ENCODE peak calls at places on chromosomes 4 and X, in seven cellular contexts. D, W, C, B, P, Z and V are unnamed samples.

GRCh38 chrX:40245411-40246140 is 147.8 kb upstream of the BCOR start:
- DNase-seq in W (no peak), B (no peak), Z (no peak), C (no peak), P (no peak), D (no peak), V (no peak)

GRCh38 chrX:48958635-48959094 is 1.3 kb upstream of the OTUD5 start:
- DNase-seq in D (no peak), C (peak), P (peak), B (peak), W (no peak), Z (peak), V (peak)

GRCh38 chr4:28010543-28011235 is 1150.0 kb downstream of the STIM2 start:
- DNase-seq in D (no peak), P (no peak), Z (no peak), B (no peak), C (no peak), W (no peak), V (no peak)

GRCh38 chr4:167623241-167623572 is 388.9 kb upstream of the SPOCK3 start:
- DNase-seq in Z (no peak), C (no peak), W (no peak), D (no peak), P (no peak), B (no peak), V (no peak)

GRCh38 chr4:69322055-69322454 is 41.8 kb downstream of the UGT2B28 start:
- DNase-seq in W (no peak), D (no peak), B (no peak), P (no peak), C (no peak), Z (no peak), V (no peak)

GRCh38 chrX:141989134-141989533 is 85.4 kb downstream of the MAGEC1 start:
- DNase-seq in W (no peak), D (no peak), P (no peak), C (no peak), B (no peak), Z (no peak), V (no peak)

GRCh38 chr4:40058854-40059253 is 2.2 kb downstream of the N4BP2 start:
- DNase-seq in W (no peak), P (no peak), B (no peak), C (no peak), D (no peak), Z (no peak), V (no peak)

GRCh38 chr4:21768349-21769310 is 179.9 kb downstream of the KCNIP4 start:
- DNase-seq in B (no peak), P (no peak), Z (no peak), D (no peak), C (no peak), W (no peak), V (peak)

GRCh38 chr4:153602758-153603157 is 81.3 kb upstream of the TLR2 start:
- DNase-seq in P (no peak), Z (no peak), C (no peak), B (no peak), D (no peak), W (no peak), V (no peak)

GRCh38 chr4:7820031-7820825 is 119.4 kb downstream of the AFAP1 start:
- DNase-seq in C (peak), B (peak), Z (no peak), P (no peak), W (no peak), D (no peak), V (no peak)

GRCh38 chrX:38304010-38304409 is 23.3 kb downstream of the RPGR start:
- DNase-seq in C (no peak), B (no peak), Z (no peak), W (no peak), P (no peak), D (no peak), V (no peak)

GRCh38 chrX:22526339-22526738 is 253.6 kb downstream of the CBLL2 start:
- DNase-seq in C (no peak), W (peak), Z (no peak), B (no peak), P (no peak), D (peak), V (no peak)

GRCh38 chrX:9148626-9149385 is 114.9 kb upstream of the FAM9B start:
- DNase-seq in Z (no peak), B (no peak), P (no peak), W (no peak), D (no peak), C (no peak), V (no peak)

GRCh38 chr4:10456270-10457254 is 664 bp downstream of the ZNF518B start:
- DNase-seq in Z (peak), B (peak), W (no peak), P (peak), D (peak), C (peak), V (peak)

GRCh38 chr4:31307026-31307425 is 586.9 kb downstream of the PCDH7 start:
- DNase-seq in B (no peak), C (no peak), P (no peak), W (no peak), Z (no peak), D (no peak), V (peak)

GRCh38 chr4:704198-704891 is 1.3 kb upstream of the PCGF3 start:
- DNase-seq in D (no peak), Z (no peak), B (peak), P (no peak), W (no peak), C (peak), V (no peak)
- TF ChIP-seq POLR2AphosphoS5 in D (no peak), Z (no peak), B (no peak), P (no peak), W (no peak), C (no peak), V (no peak)

GRCh38 chrX:103687696-103688191 is 1.2 kb upstream of the MORF4L2 start:
- DNase-seq in D (no peak), P (peak), Z (peak), W (peak), C (no peak), B (peak), V (peak)
- TF ChIP-seq POLR2A in D (no peak), P (no peak), Z (no peak), W (no peak), C (no peak), B (no peak), V (peak)

GRCh38 chr4:185726931-185727330 is 85.1 kb downstream of the SORBS2 start:
- DNase-seq in P (peak), B (peak), D (no peak), Z (no peak), W (no peak), C (no peak), V (no peak)
- TF ChIP-seq POLR2AphosphoS5 in P (no peak), B (peak), D (no peak), Z (no peak), W (no peak), C (no peak), V (no peak)

DNA sequence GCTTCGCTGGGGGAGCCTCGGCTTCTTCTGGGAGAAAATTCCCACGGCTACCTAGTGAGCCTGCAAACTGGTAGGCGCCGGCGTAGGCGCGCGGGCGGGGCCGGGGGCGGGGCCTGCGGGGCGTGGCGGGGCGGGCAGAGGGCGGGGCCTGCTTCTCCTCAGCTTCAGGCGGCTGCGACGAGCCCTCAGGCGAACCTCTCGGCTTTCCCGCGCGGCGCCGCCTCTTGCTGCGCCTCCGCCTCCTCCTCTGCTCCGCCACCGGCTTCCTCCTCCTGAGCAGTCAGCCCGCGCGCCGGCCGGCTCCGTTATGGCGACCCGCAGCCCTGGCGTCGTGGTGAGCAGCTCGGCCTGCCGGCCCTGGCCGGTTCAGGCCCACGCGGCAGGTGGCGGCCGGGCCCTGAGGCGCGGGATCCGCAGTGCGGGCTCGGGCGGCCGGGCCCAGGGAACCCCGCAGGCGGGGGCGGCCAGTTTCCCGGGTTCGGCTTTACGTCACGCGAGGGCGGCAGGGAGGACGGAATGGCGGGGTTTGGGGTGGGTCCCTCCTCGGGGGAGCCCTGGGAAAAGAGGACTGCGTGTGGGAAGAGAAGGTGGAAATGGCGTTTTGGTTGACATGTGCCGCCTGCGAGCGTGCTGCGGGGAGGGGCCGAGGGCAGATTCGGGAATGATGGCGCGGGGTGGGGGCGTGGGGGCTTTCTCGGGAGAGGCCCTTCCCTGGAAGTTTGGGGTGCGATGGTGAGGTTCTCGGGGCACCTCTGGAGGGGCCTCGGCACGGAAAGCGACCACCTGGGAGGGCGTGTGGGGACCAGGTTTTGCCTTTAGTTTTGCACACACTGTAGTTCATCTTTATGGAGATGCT is at the start of gene HPRT1:
- DNase-seq in B (peak), P (peak), D (peak), C (peak), W (no peak), Z (peak), V (peak)
- TF ChIP-seq POLR2A in B (no peak), P (no peak), D (no peak), C (no peak), W (peak), Z (no peak), V (peak)